ENCODE peak calls at places on chromosome 17, in nine cellular contexts. One of them, this sample, is unnamed.

GRCh38 chr17:74243013-74243755 is 29.8 kb downstream of the TTYH2 start:
- DNase-seq in tibial nerve: no peak
- DNase-seq in stomach: peak
- DNase-seq in upper lobe of left lung: no peak
- DNase-seq in A549: no peak
- DNase-seq in K562: no peak
- DNase-seq in sigmoid colon: no peak
- DNase-seq in suprapubic skin: no peak
- DNase-seq in esophagus muscularis mucosa: no peak
- DNase-seq in this sample: no peak

GRCh38 chr17:2902546-2902945 is 106.3 kb downstream of the RAP1GAP2 start:
- DNase-seq in upper lobe of left lung: no peak
- DNase-seq in A549: no peak
- DNase-seq in esophagus muscularis mucosa: no peak
- DNase-seq in suprapubic skin: no peak
- DNase-seq in tibial nerve: no peak
- DNase-seq in K562: no peak
- DNase-seq in sigmoid colon: no peak
- DNase-seq in stomach: no peak
- DNase-seq in this sample: no peak

GRCh38 chr17:82553210-82553930 is 33.8 kb downstream of the FOXK2 start:
- DNase-seq in suprapubic skin: no peak
- DNase-seq in upper lobe of left lung: no peak
- DNase-seq in stomach: no peak
- DNase-seq in K562: no peak
- DNase-seq in sigmoid colon: no peak
- DNase-seq in esophagus muscularis mucosa: no peak
- DNase-seq in A549: no peak
- DNase-seq in tibial nerve: no peak
- DNase-seq in this sample: no peak

GRCh38 chr17:47611372-47612350 is 38.1 kb upstream of the KPNB1 start:
- DNase-seq in sigmoid colon: no peak
- DNase-seq in K562: no peak
- DNase-seq in upper lobe of left lung: no peak
- DNase-seq in stomach: no peak
- DNase-seq in A549: no peak
- DNase-seq in suprapubic skin: no peak
- DNase-seq in esophagus muscularis mucosa: no peak
- DNase-seq in tibial nerve: no peak
- DNase-seq in this sample: no peak

GRCh38 chr17:49715717-49716279 is 8.0 kb upstream of the SLC35B1 start:
- DNase-seq in suprapubic skin: no peak
- DNase-seq in sigmoid colon: no peak
- DNase-seq in A549: no peak
- DNase-seq in esophagus muscularis mucosa: no peak
- DNase-seq in K562: no peak
- DNase-seq in stomach: no peak
- DNase-seq in tibial nerve: no peak
- DNase-seq in upper lobe of left lung: no peak
- DNase-seq in this sample: no peak

GRCh38 chr17:64148699-64149098 is 18.8 kb upstream of the ERN1 start:
- DNase-seq in K562: no peak
- DNase-seq in upper lobe of left lung: no peak
- DNase-seq in sigmoid colon: no peak
- DNase-seq in esophagus muscularis mucosa: no peak
- DNase-seq in tibial nerve: no peak
- DNase-seq in suprapubic skin: no peak
- DNase-seq in A549: no peak
- DNase-seq in stomach: peak
- DNase-seq in this sample: no peak

GRCh38 chr17:68868708-68869107 is 86.5 kb downstream of the ABCA8 start:
- DNase-seq in suprapubic skin: no peak
- DNase-seq in tibial nerve: no peak
- DNase-seq in K562: no peak
- DNase-seq in upper lobe of left lung: no peak
- DNase-seq in sigmoid colon: no peak
- DNase-seq in A549: no peak
- DNase-seq in esophagus muscularis mucosa: no peak
- DNase-seq in stomach: no peak
- DNase-seq in this sample: no peak

GRCh38 chr17:58079300-58080033 is 3.8 kb upstream of the DYNLL2 start:
- DNase-seq in stomach: no peak
- DNase-seq in esophagus muscularis mucosa: peak
- DNase-seq in tibial nerve: no peak
- DNase-seq in upper lobe of left lung: no peak
- DNase-seq in A549: no peak
- DNase-seq in sigmoid colon: no peak
- DNase-seq in suprapubic skin: no peak
- DNase-seq in K562: no peak
- DNase-seq in this sample: no peak

GRCh38 chr17:28402224-28402630 is 3.8 kb downstream of the SLC46A1 start:
- DNase-seq in esophagus muscularis mucosa: no peak
- DNase-seq in suprapubic skin: no peak
- DNase-seq in stomach: no peak
- DNase-seq in upper lobe of left lung: no peak
- DNase-seq in A549: no peak
- DNase-seq in K562: no peak
- DNase-seq in tibial nerve: no peak
- DNase-seq in sigmoid colon: no peak
- DNase-seq in this sample: peak

GRCh38 chr17:57861737-57862409 is 12.0 kb upstream of the MRPS23 start:
- DNase-seq in K562: no peak
- DNase-seq in A549: peak
- DNase-seq in upper lobe of left lung: peak
- DNase-seq in suprapubic skin: peak
- DNase-seq in tibial nerve: peak
- DNase-seq in sigmoid colon: peak
- DNase-seq in stomach: peak
- DNase-seq in esophagus muscularis mucosa: peak
- DNase-seq in this sample: peak

GRCh38 chr17:30565073-30565935 is 88.1 kb downstream of the GOSR1 start:
- DNase-seq in tibial nerve: no peak
- DNase-seq in sigmoid colon: no peak
- DNase-seq in A549: no peak
- DNase-seq in K562: no peak
- DNase-seq in suprapubic skin: no peak
- DNase-seq in upper lobe of left lung: no peak
- DNase-seq in esophagus muscularis mucosa: no peak
- DNase-seq in stomach: peak
- DNase-seq in this sample: no peak

GRCh38 chr17:29412780-29413565 is 22.8 kb downstream of the TAOK1 start:
- DNase-seq in tibial nerve: no peak
- DNase-seq in K562: no peak
- DNase-seq in suprapubic skin: no peak
- DNase-seq in esophagus muscularis mucosa: no peak
- DNase-seq in sigmoid colon: no peak
- DNase-seq in upper lobe of left lung: no peak
- DNase-seq in A549: no peak
- DNase-seq in stomach: no peak
- DNase-seq in this sample: no peak

GRCh38 chr17:16255481-16255901 is 38.5 kb downstream of the PIGL start:
- DNase-seq in sigmoid colon: peak
- DNase-seq in esophagus muscularis mucosa: no peak
- DNase-seq in K562: no peak
- DNase-seq in upper lobe of left lung: no peak
- DNase-seq in A549: no peak
- DNase-seq in tibial nerve: no peak
- DNase-seq in suprapubic skin: no peak
- DNase-seq in stomach: peak
- DNase-seq in this sample: peak

GRCh38 chr17:37088913-37089312 is 140.2 kb downstream of the AATF start:
- DNase-seq in A549: no peak
- DNase-seq in sigmoid colon: no peak
- DNase-seq in K562: no peak
- DNase-seq in esophagus muscularis mucosa: no peak
- DNase-seq in tibial nerve: no peak
- DNase-seq in upper lobe of left lung: no peak
- DNase-seq in suprapubic skin: no peak
- DNase-seq in stomach: no peak
- DNase-seq in this sample: no peak
- TF ChIP-seq CTCF in A549: no peak
- TF ChIP-seq CTCF in sigmoid colon: no peak
- TF ChIP-seq CTCF in K562: no peak
- TF ChIP-seq CTCF in esophagus muscularis mucosa: no peak
- TF ChIP-seq CTCF in tibial nerve: no peak
- TF ChIP-seq CTCF in upper lobe of left lung: no peak
- TF ChIP-seq CTCF in suprapubic skin: no peak
- TF ChIP-seq CTCF in stomach: no peak
- TF ChIP-seq CTCF in this sample: no peak

DNA sequence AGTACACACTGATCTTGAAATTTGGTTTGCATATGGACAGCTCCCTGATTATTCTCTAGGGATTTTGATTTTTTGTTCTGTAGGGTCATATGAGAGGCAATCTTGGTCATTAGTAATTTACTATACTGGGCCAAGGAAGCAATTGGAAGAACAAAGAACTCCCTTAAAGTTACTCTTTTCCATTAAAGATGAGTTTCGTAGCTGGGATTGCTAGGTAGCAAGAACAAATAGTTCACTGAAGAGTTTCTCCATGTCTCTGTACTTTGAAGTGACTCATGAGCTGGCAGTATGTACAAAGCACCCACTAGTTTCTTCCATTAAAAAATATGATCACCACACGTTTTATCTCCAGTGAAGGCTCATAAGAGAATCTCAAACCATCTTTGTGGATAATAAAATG is 6.2 kb upstream of the BCAS3 start:
- DNase-seq in suprapubic skin: no peak
- DNase-seq in stomach: no peak
- DNase-seq in esophagus muscularis mucosa: no peak
- DNase-seq in sigmoid colon: no peak
- DNase-seq in upper lobe of left lung: no peak
- DNase-seq in tibial nerve: no peak
- DNase-seq in K562: no peak
- DNase-seq in A549: no peak
- DNase-seq in this sample: no peak
- TF ChIP-seq EP300 in suprapubic skin: no peak
- TF ChIP-seq EP300 in stomach: no peak
- TF ChIP-seq EP300 in esophagus muscularis mucosa: no peak
- TF ChIP-seq EP300 in sigmoid colon: no peak
- TF ChIP-seq EP300 in upper lobe of left lung: no peak
- TF ChIP-seq EP300 in tibial nerve: no peak
- TF ChIP-seq EP300 in K562: no peak
- TF ChIP-seq EP300 in A549: no peak
- TF ChIP-seq EP300 in this sample: no peak

GRCh38 chr17:80118601-80119270 is 17.4 kb downstream of the GAA start:
- DNase-seq in sigmoid colon: peak
- DNase-seq in A549: no peak
- DNase-seq in esophagus muscularis mucosa: no peak
- DNase-seq in stomach: no peak
- DNase-seq in upper lobe of left lung: peak
- DNase-seq in suprapubic skin: peak
- DNase-seq in tibial nerve: no peak
- DNase-seq in K562: peak
- DNase-seq in this sample: no peak

GRCh38 chr17:80116923-80117380 is 15.6 kb downstream of the GAA start:
- DNase-seq in esophagus muscularis mucosa: no peak
- DNase-seq in upper lobe of left lung: no peak
- DNase-seq in K562: no peak
- DNase-seq in stomach: no peak
- DNase-seq in tibial nerve: no peak
- DNase-seq in suprapubic skin: peak
- DNase-seq in sigmoid colon: no peak
- DNase-seq in A549: no peak
- DNase-seq in this sample: no peak

GRCh38 chr17:80119839-80120238 is 18.5 kb downstream of the GAA start:
- DNase-seq in stomach: no peak
- DNase-seq in upper lobe of left lung: no peak
- DNase-seq in K562: peak
- DNase-seq in esophagus muscularis mucosa: no peak
- DNase-seq in suprapubic skin: peak
- DNase-seq in A549: no peak
- DNase-seq in sigmoid colon: peak
- DNase-seq in tibial nerve: no peak
- DNase-seq in this sample: no peak

GRCh38 chr17:80117491-80118401 is 16.4 kb downstream of the GAA start:
- DNase-seq in tibial nerve: no peak
- DNase-seq in sigmoid colon: no peak
- DNase-seq in upper lobe of left lung: peak
- DNase-seq in K562: no peak
- DNase-seq in suprapubic skin: peak
- DNase-seq in stomach: no peak
- DNase-seq in A549: no peak
- DNase-seq in esophagus muscularis mucosa: no peak
- DNase-seq in this sample: no peak

DNA sequence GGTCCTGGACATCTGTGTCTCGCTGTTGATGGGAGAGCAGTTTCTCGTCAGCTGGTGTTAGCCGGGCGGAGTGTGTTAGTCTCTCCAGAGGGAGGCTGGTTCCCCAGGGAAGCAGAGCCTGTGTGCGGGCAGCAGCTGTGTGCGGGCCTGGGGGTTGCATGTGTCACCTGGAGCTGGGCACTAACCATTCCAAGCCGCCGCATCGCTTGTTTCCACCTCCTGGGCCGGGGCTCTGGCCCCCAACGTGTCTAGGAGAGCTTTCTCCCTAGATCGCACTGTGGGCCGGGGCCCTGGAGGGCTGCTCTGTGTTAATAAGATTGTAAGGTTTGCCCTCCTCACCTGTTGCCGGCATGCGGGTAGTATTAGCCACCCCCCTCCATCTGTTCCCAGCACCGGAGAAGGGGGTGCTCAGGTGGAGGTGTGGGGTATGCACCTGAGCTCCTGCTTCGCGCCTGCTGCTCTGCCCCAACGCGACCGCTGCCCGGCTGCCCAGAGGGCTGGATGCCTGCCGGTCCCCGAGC is 17.9 kb downstream of the GAA start:
- DNase-seq in tibial nerve: no peak
- DNase-seq in stomach: no peak
- DNase-seq in suprapubic skin: peak
- DNase-seq in K562: peak
- DNase-seq in A549: no peak
- DNase-seq in esophagus muscularis mucosa: no peak
- DNase-seq in sigmoid colon: peak
- DNase-seq in upper lobe of left lung: no peak
- DNase-seq in this sample: peak
- H3K27ac ChIP-seq in tibial nerve: no peak
- H3K27ac ChIP-seq in stomach: no peak
- H3K27ac ChIP-seq in suprapubic skin: no peak
- H3K27ac ChIP-seq in K562: no peak
- H3K27ac ChIP-seq in A549: no peak
- H3K27ac ChIP-seq in esophagus muscularis mucosa: no peak
- H3K27ac ChIP-seq in sigmoid colon: no peak
- H3K27ac ChIP-seq in upper lobe of left lung: no peak
- H3K27ac ChIP-seq in this sample: no peak

GRCh38 chr17:81440511-81441244 is 45.4 kb downstream of the BAHCC1 start:
- DNase-seq in A549: peak
- DNase-seq in tibial nerve: no peak
- DNase-seq in suprapubic skin: no peak
- DNase-seq in K562: peak
- DNase-seq in esophagus muscularis mucosa: no peak
- DNase-seq in stomach: no peak
- DNase-seq in upper lobe of left lung: peak
- DNase-seq in sigmoid colon: no peak
- DNase-seq in this sample: no peak
- TF ChIP-seq CTCF in A549: peak
- TF ChIP-seq CTCF in tibial nerve: no peak
- TF ChIP-seq CTCF in suprapubic skin: peak
- TF ChIP-seq CTCF in K562: peak
- TF ChIP-seq CTCF in esophagus muscularis mucosa: no peak
- TF ChIP-seq CTCF in stomach: peak
- TF ChIP-seq CTCF in upper lobe of left lung: no peak
- TF ChIP-seq CTCF in sigmoid colon: no peak
- TF ChIP-seq CTCF in this sample: no peak

GRCh38 chr17:73027130-73027741 is 65.3 kb downstream of the SLC39A11 start:
- DNase-seq in suprapubic skin: no peak
- DNase-seq in upper lobe of left lung: no peak
- DNase-seq in K562: no peak
- DNase-seq in sigmoid colon: no peak
- DNase-seq in A549: no peak
- DNase-seq in stomach: no peak
- DNase-seq in esophagus muscularis mucosa: no peak
- DNase-seq in tibial nerve: no peak
- DNase-seq in this sample: no peak
- TF ChIP-seq EP300 in suprapubic skin: no peak
- TF ChIP-seq EP300 in upper lobe of left lung: no peak
- TF ChIP-seq EP300 in K562: no peak
- TF ChIP-seq EP300 in sigmoid colon: no peak
- TF ChIP-seq EP300 in A549: no peak
- TF ChIP-seq EP300 in stomach: no peak
- TF ChIP-seq EP300 in esophagus muscularis mucosa: no peak
- TF ChIP-seq EP300 in tibial nerve: no peak
- TF ChIP-seq EP300 in this sample: no peak